ENCODE peak calls at places on chromosomes 2 and 18, in six cellular contexts. One of them, this sample, is unnamed. For H3K4me1, the result is how much of the 10 kb centered on the place peaks cover.

GRCh38 chr2:176675557-176676256 is 406.5 kb downstream of the MTX2 start:
- DNase-seq in neural progenitor cell: peak
- DNase-seq in BE2C: no peak
- DNase-seq in IMR-90: no peak
- DNase-seq in colonic mucosa: no peak
- DNase-seq in mesendoderm: peak
- DNase-seq in this sample: no peak

GRCh38 chr2:220892018-220892634 is 680.0 kb downstream of the EPHA4 start:
- DNase-seq in neural progenitor cell: no peak
- DNase-seq in BE2C: no peak
- DNase-seq in IMR-90: no peak
- DNase-seq in colonic mucosa: no peak
- DNase-seq in mesendoderm: peak
- DNase-seq in this sample: no peak

GRCh38 chr2:152098033-152098797 is 629 bp downstream of the CACNB4 start:
- DNase-seq in neural progenitor cell: peak
- DNase-seq in BE2C: no peak
- DNase-seq in IMR-90: no peak
- DNase-seq in colonic mucosa: peak
- DNase-seq in mesendoderm: peak
- DNase-seq in this sample: no peak

GRCh38 chr2:19797871-19798270 is 103.9 kb downstream of the TTC32 start:
- DNase-seq in neural progenitor cell: no peak
- DNase-seq in BE2C: no peak
- DNase-seq in IMR-90: peak
- DNase-seq in colonic mucosa: no peak
- DNase-seq in mesendoderm: peak
- DNase-seq in this sample: no peak

GRCh38 chr2:57979158-57979557 is 67.4 kb upstream of the VRK2 start:
- DNase-seq in neural progenitor cell: no peak
- DNase-seq in BE2C: no peak
- DNase-seq in IMR-90: no peak
- DNase-seq in colonic mucosa: no peak
- DNase-seq in mesendoderm: peak
- DNase-seq in this sample: no peak

GRCh38 chr2:98972582-98973167 is 36.6 kb upstream of the CRACDL start:
- DNase-seq in neural progenitor cell: no peak
- DNase-seq in BE2C: no peak
- DNase-seq in IMR-90: no peak
- DNase-seq in colonic mucosa: no peak
- DNase-seq in mesendoderm: no peak
- DNase-seq in this sample: no peak

GRCh38 chr2:239670463-239671120 is 269.8 kb upstream of the HDAC4 start:
- DNase-seq in neural progenitor cell: no peak
- DNase-seq in BE2C: no peak
- DNase-seq in IMR-90: no peak
- DNase-seq in colonic mucosa: no peak
- DNase-seq in mesendoderm: no peak
- DNase-seq in this sample: no peak

GRCh38 chr2:181786371-181787228 is 104.9 kb upstream of the ITPRID2 start:
- DNase-seq in neural progenitor cell: no peak
- DNase-seq in BE2C: no peak
- DNase-seq in IMR-90: no peak
- DNase-seq in colonic mucosa: no peak
- DNase-seq in mesendoderm: no peak
- DNase-seq in this sample: no peak

GRCh38 chr18:8773980-8774379 is 68.6 kb downstream of the MTCL1 start:
- DNase-seq in neural progenitor cell: no peak
- DNase-seq in BE2C: no peak
- DNase-seq in IMR-90: no peak
- DNase-seq in colonic mucosa: no peak
- DNase-seq in mesendoderm: no peak
- DNase-seq in this sample: no peak

GRCh38 chr2:54680397-54681032 is 42.9 kb upstream of the EML6 start:
- DNase-seq in neural progenitor cell: no peak
- DNase-seq in BE2C: peak
- DNase-seq in IMR-90: peak
- DNase-seq in colonic mucosa: no peak
- DNase-seq in mesendoderm: no peak
- DNase-seq in this sample: no peak

GRCh38 chr18:48766025-48766424 is 184.7 kb downstream of the SMAD7 start:
- DNase-seq in neural progenitor cell: no peak
- DNase-seq in BE2C: no peak
- DNase-seq in IMR-90: peak
- DNase-seq in colonic mucosa: no peak
- DNase-seq in mesendoderm: no peak
- DNase-seq in this sample: no peak

GRCh38 chr2:86646865-86647264 is 23.2 kb upstream of the RNF103 start:
- DNase-seq in neural progenitor cell: no peak
- DNase-seq in BE2C: no peak
- DNase-seq in IMR-90: no peak
- DNase-seq in colonic mucosa: no peak
- DNase-seq in mesendoderm: peak
- DNase-seq in this sample: no peak

GRCh38 chr2:96866986-96867755 is 2.7 kb downstream of the SEMA4C start:
- DNase-seq in neural progenitor cell: no peak
- DNase-seq in BE2C: no peak
- DNase-seq in IMR-90: no peak
- DNase-seq in colonic mucosa: no peak
- DNase-seq in mesendoderm: no peak
- DNase-seq in this sample: no peak

GRCh38 chr2:196131949-196132925 is 39.1 kb downstream of the STK17B start:
- DNase-seq in neural progenitor cell: peak
- DNase-seq in BE2C: peak
- DNase-seq in IMR-90: peak
- DNase-seq in colonic mucosa: no peak
- DNase-seq in mesendoderm: peak
- DNase-seq in this sample: no peak

GRCh38 chr2:10204326-10205200 is 82.0 kb downstream of the RRM2 start:
- DNase-seq in neural progenitor cell: peak
- DNase-seq in BE2C: peak
- DNase-seq in IMR-90: no peak
- DNase-seq in colonic mucosa: no peak
- DNase-seq in mesendoderm: no peak
- DNase-seq in this sample: no peak

GRCh38 chr2:108330971-108331370 is 42.3 kb downstream of the SULT1C2 start:
- DNase-seq in neural progenitor cell: no peak
- DNase-seq in BE2C: no peak
- DNase-seq in IMR-90: no peak
- DNase-seq in colonic mucosa: no peak
- DNase-seq in mesendoderm: no peak
- DNase-seq in this sample: no peak

GRCh38 chr2:101844055-101844635 is 146.6 kb downstream of the MAP4K4 start:
- DNase-seq in neural progenitor cell: no peak
- DNase-seq in BE2C: no peak
- DNase-seq in IMR-90: peak
- DNase-seq in colonic mucosa: no peak
- DNase-seq in mesendoderm: no peak
- DNase-seq in this sample: no peak

GRCh38 chr2:3277748-3278520 is 99.7 kb downstream of the EIPR1 start:
- DNase-seq in neural progenitor cell: no peak
- DNase-seq in BE2C: no peak
- DNase-seq in IMR-90: no peak
- DNase-seq in colonic mucosa: no peak
- DNase-seq in mesendoderm: no peak
- DNase-seq in this sample: no peak

GRCh38 chr18:13266208-13267100 is 47.9 kb downstream of the LDLRAD4 start:
- DNase-seq in neural progenitor cell: no peak
- DNase-seq in BE2C: no peak
- DNase-seq in IMR-90: no peak
- DNase-seq in colonic mucosa: no peak
- DNase-seq in mesendoderm: no peak
- DNase-seq in this sample: peak

GRCh38 chr18:5417342-5417741 is 121.8 kb upstream of the ZBTB14 start:
- DNase-seq in neural progenitor cell: no peak
- DNase-seq in BE2C: no peak
- DNase-seq in IMR-90: peak
- DNase-seq in colonic mucosa: peak
- DNase-seq in mesendoderm: no peak
- DNase-seq in this sample: no peak

GRCh38 chr2:162422894-162423293 is 79.0 kb downstream of the GCA start:
- DNase-seq in neural progenitor cell: no peak
- DNase-seq in BE2C: no peak
- DNase-seq in IMR-90: no peak
- DNase-seq in colonic mucosa: no peak
- DNase-seq in mesendoderm: no peak
- DNase-seq in this sample: no peak

GRCh38 chr18:10588975-10589374 is 63.1 kb downstream of the NAPG start:
- DNase-seq in neural progenitor cell: no peak
- DNase-seq in BE2C: peak
- DNase-seq in IMR-90: peak
- DNase-seq in colonic mucosa: no peak
- DNase-seq in mesendoderm: no peak
- DNase-seq in this sample: no peak

GRCh38 chr2:49687873-49688272 is 533.6 kb upstream of the FSHR start:
- DNase-seq in neural progenitor cell: no peak
- DNase-seq in BE2C: no peak
- DNase-seq in IMR-90: no peak
- DNase-seq in colonic mucosa: no peak
- DNase-seq in mesendoderm: no peak
- DNase-seq in this sample: no peak

GRCh38 chr2:60483400-60483799 is 70.1 kb downstream of the BCL11A start:
- DNase-seq in neural progenitor cell: no peak
- DNase-seq in BE2C: no peak
- DNase-seq in IMR-90: peak
- DNase-seq in colonic mucosa: no peak
- DNase-seq in mesendoderm: no peak
- DNase-seq in this sample: no peak

GRCh38 chr2:42653908-42654445 is 85.5 kb downstream of the MTA3 start:
- DNase-seq in neural progenitor cell: no peak
- DNase-seq in BE2C: no peak
- DNase-seq in IMR-90: no peak
- DNase-seq in colonic mucosa: no peak
- DNase-seq in mesendoderm: no peak
- DNase-seq in this sample: no peak

GRCh38 chr18:37334494-37335125 is 231.0 kb downstream of the CELF4 start:
- DNase-seq in neural progenitor cell: peak
- DNase-seq in BE2C: no peak
- DNase-seq in IMR-90: peak
- DNase-seq in colonic mucosa: no peak
- DNase-seq in mesendoderm: peak
- DNase-seq in this sample: no peak

GRCh38 chr18:70335892-70336726 is 47.3 kb downstream of the SOCS6 start:
- DNase-seq in neural progenitor cell: no peak
- DNase-seq in BE2C: no peak
- DNase-seq in IMR-90: no peak
- DNase-seq in colonic mucosa: no peak
- DNase-seq in mesendoderm: no peak
- DNase-seq in this sample: no peak

GRCh38 chr2:187543488-187543887 is 10.7 kb downstream of the TFPI start:
- DNase-seq in neural progenitor cell: no peak
- DNase-seq in BE2C: no peak
- DNase-seq in IMR-90: no peak
- DNase-seq in colonic mucosa: no peak
- DNase-seq in mesendoderm: no peak
- DNase-seq in this sample: no peak

GRCh38 chr2:187545238-187545751 is 8.9 kb downstream of the TFPI start:
- DNase-seq in neural progenitor cell: no peak
- DNase-seq in BE2C: no peak
- DNase-seq in IMR-90: no peak
- DNase-seq in colonic mucosa: no peak
- DNase-seq in mesendoderm: no peak
- DNase-seq in this sample: no peak

GRCh38 chr2:187546762-187547333 is 7.4 kb downstream of the TFPI start:
- DNase-seq in neural progenitor cell: no peak
- DNase-seq in BE2C: no peak
- DNase-seq in IMR-90: no peak
- DNase-seq in colonic mucosa: no peak
- DNase-seq in mesendoderm: no peak
- DNase-seq in this sample: no peak

GRCh38 chr2:187542123-187542522 is 12.1 kb downstream of the TFPI start:
- DNase-seq in neural progenitor cell: no peak
- DNase-seq in BE2C: no peak
- DNase-seq in IMR-90: no peak
- DNase-seq in colonic mucosa: no peak
- DNase-seq in mesendoderm: no peak
- DNase-seq in this sample: no peak

GRCh38 chr2:187544371-187545080 is 9.7 kb downstream of the TFPI start:
- DNase-seq in neural progenitor cell: no peak
- DNase-seq in BE2C: no peak
- DNase-seq in IMR-90: no peak
- DNase-seq in colonic mucosa: no peak
- DNase-seq in mesendoderm: no peak
- DNase-seq in this sample: peak
- H3K4me1 ChIP-seq in neural progenitor cell: under half
- H3K4me1 ChIP-seq in BE2C: under half
- H3K4me1 ChIP-seq in IMR-90: under half
- H3K4me1 ChIP-seq in colonic mucosa: under half
- H3K4me1 ChIP-seq in mesendoderm: under half
- H3K4me1 ChIP-seq in this sample: under half

GRCh38 chr2:218880749-218881594 is at the start of gene WNT10A:
- DNase-seq in neural progenitor cell: no peak
- DNase-seq in BE2C: peak
- DNase-seq in IMR-90: no peak
- DNase-seq in colonic mucosa: no peak
- DNase-seq in mesendoderm: no peak
- DNase-seq in this sample: no peak
- H3K4me3 ChIP-seq in neural progenitor cell: peak
- H3K4me3 ChIP-seq in BE2C: peak
- H3K4me3 ChIP-seq in IMR-90: no peak
- H3K4me3 ChIP-seq in colonic mucosa: peak
- H3K4me3 ChIP-seq in mesendoderm: no peak
- H3K4me3 ChIP-seq in this sample: no peak

GRCh38 chr2:28627722-28628480 is 123.7 kb upstream of the PPP1CB start:
- DNase-seq in neural progenitor cell: no peak
- DNase-seq in BE2C: no peak
- DNase-seq in IMR-90: peak
- DNase-seq in colonic mucosa: no peak
- DNase-seq in mesendoderm: no peak
- DNase-seq in this sample: peak

GRCh38 chr2:28626891-28627421 is 124.7 kb upstream of the PPP1CB start:
- DNase-seq in neural progenitor cell: no peak
- DNase-seq in BE2C: no peak
- DNase-seq in IMR-90: peak
- DNase-seq in colonic mucosa: no peak
- DNase-seq in mesendoderm: no peak
- DNase-seq in this sample: peak

GRCh38 chr2:28630341-28630740 is 121.3 kb upstream of the PPP1CB start:
- DNase-seq in neural progenitor cell: no peak
- DNase-seq in BE2C: no peak
- DNase-seq in IMR-90: no peak
- DNase-seq in colonic mucosa: no peak
- DNase-seq in mesendoderm: no peak
- DNase-seq in this sample: no peak

GRCh38 chr2:28628987-28629386 is 122.6 kb upstream of the PPP1CB start:
- DNase-seq in neural progenitor cell: no peak
- DNase-seq in BE2C: no peak
- DNase-seq in IMR-90: no peak
- DNase-seq in colonic mucosa: no peak
- DNase-seq in mesendoderm: no peak
- DNase-seq in this sample: no peak

GRCh38 chr2:28628506-28628905 is 123.1 kb upstream of the PPP1CB start:
- DNase-seq in neural progenitor cell: no peak
- DNase-seq in BE2C: no peak
- DNase-seq in IMR-90: no peak
- DNase-seq in colonic mucosa: no peak
- DNase-seq in mesendoderm: no peak
- DNase-seq in this sample: peak
- H3K4me1 ChIP-seq in neural progenitor cell: under half
- H3K4me1 ChIP-seq in BE2C: under half
- H3K4me1 ChIP-seq in IMR-90: under half
- H3K4me1 ChIP-seq in colonic mucosa: under half
- H3K4me1 ChIP-seq in mesendoderm: under half
- H3K4me1 ChIP-seq in this sample: under half

GRCh38 chr18:32753656-32754221 is 19.1 kb downstream of the KLHL14 start:
- DNase-seq in neural progenitor cell: peak
- DNase-seq in BE2C: no peak
- DNase-seq in IMR-90: no peak
- DNase-seq in colonic mucosa: no peak
- DNase-seq in mesendoderm: peak
- DNase-seq in this sample: no peak
- H3K4me3 ChIP-seq in neural progenitor cell: no peak
- H3K4me3 ChIP-seq in BE2C: no peak
- H3K4me3 ChIP-seq in IMR-90: no peak
- H3K4me3 ChIP-seq in colonic mucosa: no peak
- H3K4me3 ChIP-seq in mesendoderm: no peak
- H3K4me3 ChIP-seq in this sample: no peak